ENCODE peak calls at places on chromosomes 5 and 9, in ten cellular contexts. R, L, N, V, J, F, P, C, X and M are unnamed samples.

GRCh38 chr9:114430443-114430842 is 42.7 kb upstream of the AKNA start:
- DNase-seq in R (peak; percentile 11), L (no peak), N (no peak), V (no peak), J (no peak), F (no peak), P (no peak), C (no peak), X (no peak), M (no peak)

GRCh38 chr9:98807070-98807810 is at the start of gene GALNT12:
- DNase-seq in R (peak; percentile 42), L (peak; percentile 43), N (peak; percentile 71), V (no peak), J (peak; percentile 48), F (peak; percentile 28), P (no peak), C (no peak), X (no peak), M (no peak)

GRCh38 chr9:115328677-115329076 is 210.7 kb upstream of the TNC start:
- DNase-seq in R (no peak), L (no peak), N (no peak), V (no peak), J (no peak), F (no peak), P (no peak), C (no peak), X (no peak), M (no peak)

GRCh38 chr5:73096239-73096575 is 24.2 kb upstream of the TMEM171 start:
- DNase-seq in R (no peak), L (no peak), N (no peak), V (peak; percentile 48), J (no peak), F (no peak), P (no peak), C (no peak), X (no peak), M (no peak)

GRCh38 chr9:89185980-89186379 is 7.4 kb upstream of the SHC3 start:
- DNase-seq in R (no peak), L (no peak), N (no peak), V (no peak), J (peak; percentile 15), F (peak; percentile 45), P (no peak), C (peak; percentile 51), X (no peak), M (peak; percentile 29)

GRCh38 chr5:74028406-74028805 is 402.4 kb downstream of the ARHGEF28 start:
- DNase-seq in R (peak; percentile 95), L (no peak), N (no peak), V (peak; percentile 88), J (peak; percentile 24), F (peak; percentile 77), P (no peak), C (no peak), X (no peak), M (peak; percentile 18)

GRCh38 chr9:17589771-17590170 is 10.9 kb downstream of the SH3GL2 start:
- DNase-seq in R (no peak), L (no peak), N (no peak), V (no peak), J (no peak), F (no peak), P (no peak), C (no peak), X (no peak), M (no peak)

GRCh38 chr9:110382731-110383130 is 45.1 kb upstream of the TXNDC8 start:
- DNase-seq in R (no peak), L (no peak), N (no peak), V (no peak), J (no peak), F (no peak), P (no peak), C (no peak), X (no peak), M (no peak)

GRCh38 chr9:450561-450960 is 235.9 kb downstream of the DOCK8 start:
- DNase-seq in R (no peak), L (no peak), N (no peak), V (no peak), J (no peak), F (peak; percentile 73), P (no peak), C (no peak), X (no peak), M (no peak)

GRCh38 chr5:88290801-88291200 is 22.2 kb upstream of the TMEM161B start:
- DNase-seq in R (no peak), L (no peak), N (no peak), V (peak; percentile 20), J (peak; percentile 36), F (no peak), P (no peak), C (no peak), X (no peak), M (peak; percentile 72)

GRCh38 chr9:10062629-10063395 is 550.0 kb downstream of the PTPRD start:
- DNase-seq in R (no peak), L (no peak), N (no peak), V (peak; percentile 57), J (no peak), F (no peak), P (peak; percentile 79), C (no peak), X (no peak), M (peak; percentile 47)

GRCh38 chr5:173454764-173455598 is 126.8 kb upstream of the STC2 start:
- DNase-seq in R (no peak), L (no peak), N (no peak), V (peak; percentile 100), J (peak; percentile 99), F (peak; percentile 87), P (peak; percentile 100), C (no peak), X (no peak), M (peak; percentile 100)

GRCh38 chr5:156432830-156433105 is 105.8 kb downstream of the SGCD start:
- DNase-seq in R (no peak), L (no peak), N (no peak), V (no peak), J (no peak), F (no peak), P (no peak), C (no peak), X (no peak), M (no peak)

GRCh38 chr9:120892748-120893584 is 16.0 kb upstream of the PHF19 start:
- DNase-seq in R (peak; percentile 17), L (peak; percentile 46), N (peak; percentile 92), V (peak; percentile 98), J (peak; percentile 72), F (peak; percentile 41), P (peak; percentile 63), C (no peak), X (peak; percentile 81), M (peak; percentile 94)

GRCh38 chr5:1521671-1522600 is 1.8 kb downstream of the LPCAT1 start:
- DNase-seq in R (peak; percentile 50), L (no peak), N (no peak), V (peak; percentile 96), J (peak; percentile 88), F (peak; percentile 34), P (peak; percentile 61), C (no peak), X (no peak), M (peak; percentile 87)

GRCh38 chr5:114830114-114830513 is 339.6 kb downstream of the TRIM36 start:
- DNase-seq in R (no peak), L (no peak), N (no peak), V (no peak), J (no peak), F (no peak), P (no peak), C (peak; percentile 24), X (no peak), M (no peak)

GRCh38 chr5:98268162-98268860 is 505.2 kb upstream of the RGMB start:
- DNase-seq in R (no peak), L (no peak), N (no peak), V (no peak), J (no peak), F (no peak), P (no peak), C (no peak), X (no peak), M (no peak)